ENCODE peak calls at places on chromosomes 4 and X, in five cellular contexts. Q is upper lobe of right lung, L is MM.1S, Z is A549, R is PC-9. F is an unnamed sample.

GRCh38 chrX:106692425-106693075 is 34.0 kb upstream of the RNF128 start:
- DNase-seq in Q (no peak), L (no peak), Z (no peak), R (no peak), F (no peak)

GRCh38 chr4:11106190-11106589 is 322.5 kb downstream of the HS3ST1 start:
- DNase-seq in Q (no peak), L (peak), Z (no peak), R (no peak), F (no peak)

GRCh38 chrX:57595381-57595811 is 3.6 kb downstream of the ZXDB start:
- DNase-seq in Q (no peak), L (no peak), Z (no peak), R (no peak), F (no peak)

GRCh38 chrX:56288607-56289006 is 56.5 kb downstream of the KLF8 start:
- DNase-seq in Q (no peak), L (no peak), Z (no peak), R (no peak), F (no peak)

GRCh38 chr4:140252742-140253555 is 99.0 kb upstream of the MAML3 start:
- DNase-seq in Q (peak), L (peak), Z (peak), R (peak), F (no peak)

GRCh38 chr4:83386931-83387897 is 52.6 kb upstream of the HPSE start:
- DNase-seq in Q (no peak), L (no peak), Z (no peak), R (no peak), F (no peak)

GRCh38 chr4:88897180-88897579 is 159.8 kb downstream of the FAM13A start:
- DNase-seq in Q (no peak), L (no peak), Z (no peak), R (no peak), F (no peak)

GRCh38 chrX:68443155-68443868 is 10.0 kb upstream of the OPHN1 start:
- DNase-seq in Q (no peak), L (peak), Z (no peak), R (peak), F (no peak)

GRCh38 chr4:74716436-74716765 is 77.9 kb downstream of the BTC start:
- DNase-seq in Q (no peak), L (peak), Z (no peak), R (no peak), F (no peak)

GRCh38 chr4:120009731-120010130 is 56.9 kb downstream of the MAD2L1 start:
- DNase-seq in Q (no peak), L (no peak), Z (no peak), R (peak), F (no peak)

GRCh38 chr4:113031212-113031611 is 18.2 kb upstream of the ANK2 start:
- DNase-seq in Q (no peak), L (no peak), Z (no peak), R (no peak), F (no peak)

GRCh38 chr4:145545538-145546224 is 64.0 kb downstream of the SMAD1 start:
- DNase-seq in Q (no peak), L (no peak), Z (peak), R (peak), F (peak)

GRCh38 chr4:102620697-102621497 is 119.7 kb downstream of the NFKB1 start:
- DNase-seq in Q (no peak), L (peak), Z (peak), R (peak), F (peak)

GRCh38 chr4:6294705-6295421 is 25.2 kb downstream of the WFS1 start:
- DNase-seq in Q (no peak), L (no peak), Z (no peak), R (no peak), F (no peak)

GRCh38 chr4:87633239-87633638 is 16.8 kb upstream of the DMP1 start:
- DNase-seq in Q (no peak), L (no peak), Z (no peak), R (no peak), F (no peak)

GRCh38 chrX:134377537-134377936 is 82.4 kb upstream of the HPRT1 start:
- DNase-seq in Q (no peak), L (peak), Z (no peak), R (no peak), F (no peak)

GRCh38 chr4:22389240-22389871 is 126.5 kb downstream of the ADGRA3 start:
- DNase-seq in Q (no peak), L (peak), Z (peak), R (peak), F (peak)

GRCh38 chrX:151155234-151155633 is 21.1 kb upstream of the GPR50 start:
- DNase-seq in Q (no peak), L (no peak), Z (no peak), R (no peak), F (no peak)

GRCh38 chr4:140330311-140330900 is 43.0 kb upstream of the SCOC start:
- DNase-seq in Q (no peak), L (peak), Z (peak), R (no peak), F (no peak)

GRCh38 chrX:87873988-87874500 is 356.4 kb downstream of the KLHL4 start:
- DNase-seq in Q (no peak), L (no peak), Z (no peak), R (no peak), F (no peak)

GRCh38 chr4:40223343-40223742 is 26.5 kb downstream of the RHOH start:
- DNase-seq in Q (no peak), L (no peak), Z (no peak), R (no peak), F (no peak)

GRCh38 chr4:174826660-174827059 is 2.4 kb downstream of the GLRA3 start:
- DNase-seq in Q (no peak), L (no peak), Z (no peak), R (no peak), F (no peak)

GRCh38 chr4:174834477-174834876 is 5.4 kb upstream of the GLRA3 start:
- DNase-seq in Q (no peak), L (peak), Z (no peak), R (no peak), F (no peak)

DNA sequence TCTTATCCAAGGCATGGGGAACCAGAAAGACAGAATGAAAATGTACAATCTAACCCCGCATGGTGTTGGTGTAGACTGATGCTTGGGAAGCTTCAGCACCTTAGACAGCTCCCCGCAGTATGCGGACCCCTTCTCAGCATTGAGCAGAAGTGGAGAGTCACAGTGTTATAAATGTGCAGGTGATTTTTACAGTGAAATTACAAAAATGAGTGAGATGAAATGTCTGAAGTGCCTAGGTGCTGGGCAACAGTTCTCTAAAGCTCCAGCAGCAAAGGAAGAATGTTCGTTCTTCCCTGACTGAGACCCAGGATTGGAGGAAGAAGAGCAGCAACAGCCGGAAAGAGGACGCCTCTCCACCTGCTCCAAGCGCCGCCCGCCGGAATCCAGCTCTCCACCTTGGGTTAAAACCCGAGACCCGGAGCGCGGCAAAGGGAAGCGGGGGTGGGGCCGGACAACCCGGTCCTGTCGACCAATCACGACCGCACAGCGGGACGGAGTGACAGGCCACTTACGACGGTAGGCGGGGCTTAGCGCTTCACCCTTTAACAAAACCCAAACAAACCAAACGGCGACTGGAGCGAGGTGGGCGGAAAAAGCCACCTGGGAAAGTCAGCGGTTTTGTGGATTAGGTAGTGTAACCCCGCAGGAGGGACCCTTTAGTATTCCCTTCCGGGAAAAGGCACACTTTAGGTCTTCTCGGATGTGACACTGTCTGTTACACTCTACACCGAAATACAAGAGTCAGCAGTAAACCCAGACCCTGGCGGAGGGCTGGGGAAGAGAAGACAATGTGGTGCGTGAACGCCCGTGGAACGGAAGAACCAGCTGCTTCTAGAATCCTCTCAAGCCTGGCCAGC is at the start of gene GLRA3:
- DNase-seq in Q (peak), L (peak), Z (peak), R (peak), F (no peak)
- H3K27ac ChIP-seq in Q (no peak), L (peak), Z (peak), R (no peak), F (no peak)

DNA sequence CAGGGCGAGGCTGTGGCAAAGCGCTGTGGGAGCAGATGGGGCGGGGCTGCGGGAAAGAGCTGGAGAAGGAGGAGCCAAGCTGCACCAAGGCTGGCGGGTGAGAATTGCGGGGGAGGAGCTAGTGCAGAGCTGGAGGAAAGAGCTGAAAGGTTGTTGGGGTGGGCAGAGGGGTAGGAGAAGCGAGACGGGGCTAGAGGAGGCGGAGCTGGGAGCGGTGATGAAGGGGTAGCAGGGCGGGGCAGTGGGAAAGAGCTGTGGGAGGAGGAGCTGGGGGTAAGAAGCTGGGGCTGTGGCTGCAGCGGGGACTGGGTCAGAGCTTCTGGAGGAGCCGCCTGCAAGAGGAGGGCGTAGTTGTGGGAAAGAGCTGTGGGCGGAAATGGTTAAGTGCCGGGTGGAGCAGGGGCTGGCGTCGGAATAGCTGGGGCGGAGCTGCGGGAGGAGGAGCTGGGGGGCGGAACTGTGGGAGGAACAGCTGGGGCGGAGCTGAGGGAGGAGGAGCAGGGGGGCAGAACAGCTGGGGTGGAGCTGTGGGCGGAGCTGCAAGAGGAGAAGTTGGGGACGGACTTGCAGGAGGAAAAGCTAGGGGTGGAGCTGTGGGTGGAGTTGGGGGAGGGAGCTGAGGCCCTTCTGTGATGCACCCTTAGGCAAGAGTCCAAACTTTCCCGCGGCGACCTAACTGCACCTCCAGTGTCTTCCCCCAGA is 1.9 kb upstream of the EOLA2 start:
- DNase-seq in Q (peak), L (peak), Z (peak), R (peak), F (peak)
- TF ChIP-seq CTCF in Q (peak), L (peak), Z (peak), R (no peak), F (peak)

GRCh38 chrX:74422029-74422352 is 698 bp downstream of the SLC16A2 start:
- DNase-seq in Q (no peak), L (no peak), Z (no peak), R (no peak), F (no peak)

GRCh38 chrX:74426071-74426470 is 4.8 kb downstream of the SLC16A2 start:
- DNase-seq in Q (no peak), L (no peak), Z (no peak), R (no peak), F (no peak)

GRCh38 chrX:74422576-74423288 is 1.4 kb downstream of the SLC16A2 start:
- DNase-seq in Q (peak), L (no peak), Z (no peak), R (no peak), F (no peak)

GRCh38 chrX:74421181-74422028 is at the start of gene SLC16A2:
- DNase-seq in Q (peak), L (peak), Z (peak), R (peak), F (no peak)

DNA sequence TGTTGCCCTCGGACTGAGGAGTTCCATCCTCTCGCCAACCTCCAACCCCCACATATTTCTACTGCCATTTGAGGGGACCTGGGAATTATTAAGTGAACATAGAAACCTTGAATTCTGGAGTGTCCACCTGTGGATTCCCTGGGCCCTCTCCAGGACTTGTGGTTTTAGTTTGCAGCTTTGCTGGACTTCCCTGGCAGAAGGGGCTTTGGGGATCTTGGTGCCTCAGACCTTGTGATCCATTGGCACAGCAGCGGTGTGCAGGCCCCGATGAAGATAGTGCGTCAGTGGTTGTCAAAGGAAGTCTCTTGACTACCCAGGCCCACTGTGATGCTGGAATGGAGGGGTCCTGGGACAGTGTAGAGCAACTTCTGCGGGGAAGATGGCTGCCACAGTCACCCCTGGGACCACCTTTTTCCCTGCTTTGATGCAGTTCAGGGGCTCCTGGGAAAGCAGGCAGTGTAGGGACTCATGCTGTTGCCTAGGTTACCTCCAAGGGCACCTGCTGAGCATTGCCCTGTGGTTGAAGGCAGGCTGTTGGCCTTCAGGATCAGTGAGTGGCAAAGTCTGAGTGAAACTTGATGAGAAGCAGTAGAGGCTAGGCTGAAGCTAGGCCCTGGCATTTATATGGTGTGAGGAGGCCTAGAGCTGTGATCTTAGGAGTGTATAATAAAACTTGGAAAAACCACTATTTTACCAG is 2.1 kb downstream of the SLC16A2 start:
- DNase-seq in Q (no peak), L (no peak), Z (no peak), R (no peak), F (no peak)
- H3K27ac ChIP-seq in Q (peak), L (no peak), Z (no peak), R (no peak), F (peak)

DNA sequence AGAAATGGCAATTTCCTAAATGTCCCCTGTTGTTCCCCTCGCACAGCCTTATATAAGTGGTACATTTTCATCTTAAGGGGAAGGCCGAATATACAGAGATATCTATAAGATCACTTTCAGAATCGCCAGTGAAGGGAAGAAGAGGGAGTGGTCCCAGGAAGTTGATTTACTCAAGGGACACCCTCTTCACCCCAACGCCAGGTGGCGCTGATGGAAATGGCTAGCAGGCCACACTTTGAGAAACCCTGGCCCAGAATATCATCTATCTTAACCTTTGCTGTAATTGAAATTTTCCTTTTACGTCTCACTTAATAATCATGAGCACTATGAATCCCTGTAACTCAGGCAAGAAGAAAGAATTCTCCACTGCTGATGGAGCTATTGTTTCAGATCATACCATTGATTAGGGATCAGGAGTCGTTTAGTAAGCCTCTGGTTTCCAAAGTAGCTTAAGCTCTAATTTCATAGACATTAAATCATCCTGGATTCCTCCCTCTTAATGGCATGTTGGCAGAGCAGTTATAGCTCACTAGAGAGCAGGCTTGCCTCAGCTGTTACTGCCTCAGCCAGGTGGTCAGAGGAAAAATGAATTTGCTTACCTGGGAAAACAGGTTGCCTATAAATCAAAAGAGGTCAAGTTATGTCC is 941.3 kb upstream of the TENM3 start:
- DNase-seq in Q (peak), L (peak), Z (peak), R (peak), F (peak)
- TF ChIP-seq CTCF in Q (peak), L (peak), Z (peak), R (peak), F (peak)

GRCh38 chr4:67713531-67714247 is 12.7 kb upstream of the UBA6 start:
- DNase-seq in Q (no peak), L (no peak), Z (peak), R (peak), F (no peak)

GRCh38 chr4:67712000-67712625 is 11.2 kb upstream of the UBA6 start:
- DNase-seq in Q (no peak), L (no peak), Z (no peak), R (peak), F (no peak)

GRCh38 chr4:67714955-67715354 is 14.0 kb upstream of the UBA6 start:
- DNase-seq in Q (no peak), L (no peak), Z (no peak), R (no peak), F (no peak)

GRCh38 chr4:67714248-67714583 is 13.3 kb upstream of the UBA6 start:
- DNase-seq in Q (no peak), L (no peak), Z (no peak), R (no peak), F (no peak)

GRCh38 chr4:67712650-67713530 is 11.9 kb upstream of the UBA6 start:
- DNase-seq in Q (no peak), L (no peak), Z (no peak), R (no peak), F (no peak)
- H3K27ac ChIP-seq in Q (no peak), L (no peak), Z (no peak), R (peak), F (no peak)

GRCh38 chr4:80145739-80146138 is 51.6 kb upstream of the PRDM8 start:
- DNase-seq in Q (no peak), L (no peak), Z (no peak), R (no peak), F (no peak)
- TF ChIP-seq CTCF in Q (no peak), L (no peak), Z (no peak), R (no peak), F (no peak)

GRCh38 chr4:85806346-85806745 is 331.4 kb downstream of the ARHGAP24 start:
- DNase-seq in Q (no peak), L (no peak), Z (no peak), R (no peak), F (no peak)

GRCh38 chr4:85808864-85809263 is 333.9 kb downstream of the ARHGAP24 start:
- DNase-seq in Q (no peak), L (no peak), Z (no peak), R (no peak), F (no peak)

GRCh38 chr4:85807247-85807915 is 332.4 kb downstream of the ARHGAP24 start:
- DNase-seq in Q (no peak), L (no peak), Z (no peak), R (no peak), F (no peak)

GRCh38 chr4:85808104-85808503 is 333.2 kb downstream of the ARHGAP24 start:
- DNase-seq in Q (no peak), L (no peak), Z (no peak), R (no peak), F (no peak)

DNA sequence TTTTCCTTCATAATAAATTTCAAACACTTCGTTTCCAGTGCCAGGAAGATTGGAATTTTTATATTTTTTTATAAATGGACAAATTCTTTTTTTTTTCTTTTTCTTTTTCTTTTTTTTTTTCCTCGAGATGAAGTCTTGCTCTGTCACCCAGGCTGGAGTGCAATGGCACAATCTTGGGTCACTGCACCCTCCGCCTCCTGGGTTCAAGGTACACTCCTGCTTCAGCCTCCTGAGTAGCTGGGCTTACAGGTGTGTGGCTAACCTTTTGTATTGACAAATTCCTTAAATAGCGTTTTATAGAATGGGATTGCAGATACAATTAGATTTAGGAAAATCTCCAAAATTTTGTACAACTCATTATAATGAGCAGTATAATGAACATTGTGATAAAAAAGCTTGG is 328.9 kb downstream of the ARHGAP24 start:
- DNase-seq in Q (no peak), L (no peak), Z (no peak), R (no peak), F (no peak)
- H3K27ac ChIP-seq in Q (no peak), L (no peak), Z (no peak), R (no peak), F (no peak)

GRCh38 chr4:24547979-24548378 is 36.4 kb downstream of the DHX15 start:
- DNase-seq in Q (no peak), L (no peak), Z (no peak), R (no peak), F (no peak)
- TF ChIP-seq CTCF in Q (no peak), L (no peak), Z (no peak), R (no peak), F (no peak)

GRCh38 chr4:78362310-78362709 is 189.3 kb upstream of the ANXA3 start:
- DNase-seq in Q (no peak), L (no peak), Z (no peak), R (no peak), F (no peak)
- H3K27ac ChIP-seq in Q (no peak), L (no peak), Z (no peak), R (no peak), F (no peak)

DNA sequence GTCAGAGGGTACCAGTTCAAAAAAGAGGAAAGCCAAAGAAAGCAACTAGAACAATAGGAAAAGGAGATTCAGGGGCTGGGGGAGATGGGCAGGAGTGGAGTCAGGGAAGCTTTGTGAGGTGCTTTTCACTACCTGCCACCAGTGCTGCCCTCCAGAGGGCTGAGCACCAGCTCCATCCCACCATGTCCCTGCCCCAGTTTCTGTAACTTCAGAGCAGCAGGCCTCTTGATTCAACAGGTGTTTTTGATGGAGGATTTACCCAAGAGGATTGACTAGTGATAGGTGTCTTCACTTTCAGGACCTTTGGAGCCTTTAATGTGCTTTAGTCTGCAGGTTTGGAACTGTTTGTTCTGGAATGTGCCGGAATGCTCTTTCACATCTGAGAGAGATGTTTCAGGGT is 12.1 kb downstream of the KIT start:
- DNase-seq in Q (no peak), L (no peak), Z (no peak), R (no peak), F (no peak)
- TF ChIP-seq CTCF in Q (no peak), L (no peak), Z (no peak), R (no peak), F (no peak)